ENCODE peak calls at places on chromosomes 11 and 22, in eight cellular contexts. One of them, this sample, is unnamed.

GRCh38 chr22:39563571-39564428 is 6.8 kb upstream of the CACNA1I start:
- DNase-seq in Calu3: no peak
- DNase-seq in pancreas: no peak
- DNase-seq in NCI-H446 treated with DMSO at 0.1 percent for 48 hours: no peak
- DNase-seq in NCI-H748 treated with DMSO at 0.1 percent for 48 hours: no peak
- DNase-seq in NCI-H1092: no peak
- DNase-seq in EL: no peak
- DNase-seq in stimulated activated CD8-positive, alpha-beta memory T cell treated with anti-CD3 and anti-CD28 coated beads, Interleukin-12 subunit alpha, Interleukin-12 subunit beta, amount 100 ng/mL, for 1 hour: no peak
- DNase-seq in this sample: no peak

GRCh38 chr11:124864892-124865180 is 396 bp upstream of the ROBO3 start:
- DNase-seq in Calu3: no peak
- DNase-seq in pancreas: no peak
- DNase-seq in NCI-H446 treated with DMSO at 0.1 percent for 48 hours: no peak
- DNase-seq in NCI-H748 treated with DMSO at 0.1 percent for 48 hours: no peak
- DNase-seq in NCI-H1092: no peak
- DNase-seq in EL: no peak
- DNase-seq in stimulated activated CD8-positive, alpha-beta memory T cell treated with anti-CD3 and anti-CD28 coated beads, Interleukin-12 subunit alpha, Interleukin-12 subunit beta, amount 100 ng/mL, for 1 hour: no peak
- DNase-seq in this sample: no peak

GRCh38 chr11:94734563-94735275 is 33.4 kb upstream of the AMOTL1 start:
- DNase-seq in Calu3: no peak
- DNase-seq in pancreas: no peak
- DNase-seq in NCI-H446 treated with DMSO at 0.1 percent for 48 hours: no peak
- DNase-seq in NCI-H748 treated with DMSO at 0.1 percent for 48 hours: no peak
- DNase-seq in NCI-H1092: no peak
- DNase-seq in EL: no peak
- DNase-seq in stimulated activated CD8-positive, alpha-beta memory T cell treated with anti-CD3 and anti-CD28 coated beads, Interleukin-12 subunit alpha, Interleukin-12 subunit beta, amount 100 ng/mL, for 1 hour: no peak
- DNase-seq in this sample: no peak

GRCh38 chr22:17860220-17860965 is 86.1 kb upstream of the BID start:
- DNase-seq in Calu3: no peak
- DNase-seq in pancreas: no peak
- DNase-seq in NCI-H446 treated with DMSO at 0.1 percent for 48 hours: no peak
- DNase-seq in NCI-H748 treated with DMSO at 0.1 percent for 48 hours: no peak
- DNase-seq in NCI-H1092: no peak
- DNase-seq in EL: no peak
- DNase-seq in stimulated activated CD8-positive, alpha-beta memory T cell treated with anti-CD3 and anti-CD28 coated beads, Interleukin-12 subunit alpha, Interleukin-12 subunit beta, amount 100 ng/mL, for 1 hour: no peak
- DNase-seq in this sample: no peak

GRCh38 chr11:121722431-121723256 is 269.9 kb upstream of the SORL1-AS1 start:
- DNase-seq in Calu3: peak; percentile 64
- DNase-seq in pancreas: peak; percentile 66
- DNase-seq in NCI-H446 treated with DMSO at 0.1 percent for 48 hours: peak; percentile 68
- DNase-seq in NCI-H748 treated with DMSO at 0.1 percent for 48 hours: peak; percentile 55
- DNase-seq in NCI-H1092: peak; percentile 99
- DNase-seq in EL: peak; percentile 62
- DNase-seq in stimulated activated CD8-positive, alpha-beta memory T cell treated with anti-CD3 and anti-CD28 coated beads, Interleukin-12 subunit alpha, Interleukin-12 subunit beta, amount 100 ng/mL, for 1 hour: no peak
- DNase-seq in this sample: peak; percentile 87

GRCh38 chr22:27801616-27802388 is at the start of gene MN1:
- DNase-seq in Calu3: peak; percentile 54
- DNase-seq in pancreas: no peak
- DNase-seq in NCI-H446 treated with DMSO at 0.1 percent for 48 hours: peak; percentile 5
- DNase-seq in NCI-H748 treated with DMSO at 0.1 percent for 48 hours: no peak
- DNase-seq in NCI-H1092: no peak
- DNase-seq in EL: peak; percentile 44
- DNase-seq in stimulated activated CD8-positive, alpha-beta memory T cell treated with anti-CD3 and anti-CD28 coated beads, Interleukin-12 subunit alpha, Interleukin-12 subunit beta, amount 100 ng/mL, for 1 hour: peak; percentile 25
- DNase-seq in this sample: no peak

GRCh38 chr22:20550057-20550817 is 42.8 kb downstream of the MED15 start:
- DNase-seq in Calu3: no peak
- DNase-seq in pancreas: no peak
- DNase-seq in NCI-H446 treated with DMSO at 0.1 percent for 48 hours: no peak
- DNase-seq in NCI-H748 treated with DMSO at 0.1 percent for 48 hours: no peak
- DNase-seq in NCI-H1092: no peak
- DNase-seq in EL: no peak
- DNase-seq in stimulated activated CD8-positive, alpha-beta memory T cell treated with anti-CD3 and anti-CD28 coated beads, Interleukin-12 subunit alpha, Interleukin-12 subunit beta, amount 100 ng/mL, for 1 hour: no peak
- DNase-seq in this sample: no peak

GRCh38 chr11:66172146-66172545 is 96.3 kb upstream of the RAB1B start:
- DNase-seq in Calu3: no peak
- DNase-seq in pancreas: no peak
- DNase-seq in NCI-H446 treated with DMSO at 0.1 percent for 48 hours: no peak
- DNase-seq in NCI-H748 treated with DMSO at 0.1 percent for 48 hours: no peak
- DNase-seq in NCI-H1092: no peak
- DNase-seq in EL: peak; percentile 64
- DNase-seq in stimulated activated CD8-positive, alpha-beta memory T cell treated with anti-CD3 and anti-CD28 coated beads, Interleukin-12 subunit alpha, Interleukin-12 subunit beta, amount 100 ng/mL, for 1 hour: no peak
- DNase-seq in this sample: no peak

GRCh38 chr22:30116362-30117117 is 36.3 kb downstream of the HORMAD2 start:
- DNase-seq in Calu3: no peak
- DNase-seq in pancreas: no peak
- DNase-seq in NCI-H446 treated with DMSO at 0.1 percent for 48 hours: no peak
- DNase-seq in NCI-H748 treated with DMSO at 0.1 percent for 48 hours: no peak
- DNase-seq in NCI-H1092: no peak
- DNase-seq in EL: peak; percentile 75
- DNase-seq in stimulated activated CD8-positive, alpha-beta memory T cell treated with anti-CD3 and anti-CD28 coated beads, Interleukin-12 subunit alpha, Interleukin-12 subunit beta, amount 100 ng/mL, for 1 hour: no peak
- DNase-seq in this sample: peak; percentile 52

GRCh38 chr11:16558499-16558898 is 179.9 kb upstream of the C11orf58 start:
- DNase-seq in Calu3: no peak
- DNase-seq in pancreas: no peak
- DNase-seq in NCI-H446 treated with DMSO at 0.1 percent for 48 hours: no peak
- DNase-seq in NCI-H748 treated with DMSO at 0.1 percent for 48 hours: no peak
- DNase-seq in NCI-H1092: no peak
- DNase-seq in EL: no peak
- DNase-seq in stimulated activated CD8-positive, alpha-beta memory T cell treated with anti-CD3 and anti-CD28 coated beads, Interleukin-12 subunit alpha, Interleukin-12 subunit beta, amount 100 ng/mL, for 1 hour: no peak
- DNase-seq in this sample: no peak

GRCh38 chr11:43579171-43579918 is 101.2 kb upstream of the HSD17B12 start:
- DNase-seq in Calu3: peak; percentile 50
- DNase-seq in pancreas: no peak
- DNase-seq in NCI-H446 treated with DMSO at 0.1 percent for 48 hours: no peak
- DNase-seq in NCI-H748 treated with DMSO at 0.1 percent for 48 hours: peak; percentile 26
- DNase-seq in NCI-H1092: no peak
- DNase-seq in EL: peak; percentile 62
- DNase-seq in stimulated activated CD8-positive, alpha-beta memory T cell treated with anti-CD3 and anti-CD28 coated beads, Interleukin-12 subunit alpha, Interleukin-12 subunit beta, amount 100 ng/mL, for 1 hour: no peak
- DNase-seq in this sample: no peak

GRCh38 chr11:61730222-61730994 is 22.0 kb upstream of the MYRF start:
- DNase-seq in Calu3: no peak
- DNase-seq in pancreas: peak; percentile 65
- DNase-seq in NCI-H446 treated with DMSO at 0.1 percent for 48 hours: no peak
- DNase-seq in NCI-H748 treated with DMSO at 0.1 percent for 48 hours: peak; percentile 39
- DNase-seq in NCI-H1092: peak; percentile 81
- DNase-seq in EL: peak; percentile 35
- DNase-seq in stimulated activated CD8-positive, alpha-beta memory T cell treated with anti-CD3 and anti-CD28 coated beads, Interleukin-12 subunit alpha, Interleukin-12 subunit beta, amount 100 ng/mL, for 1 hour: no peak
- DNase-seq in this sample: no peak

GRCh38 chr22:34001701-34002466 is 81.6 kb upstream of the LARGE1 start:
- DNase-seq in Calu3: no peak
- DNase-seq in pancreas: no peak
- DNase-seq in NCI-H446 treated with DMSO at 0.1 percent for 48 hours: no peak
- DNase-seq in NCI-H748 treated with DMSO at 0.1 percent for 48 hours: no peak
- DNase-seq in NCI-H1092: no peak
- DNase-seq in EL: no peak
- DNase-seq in stimulated activated CD8-positive, alpha-beta memory T cell treated with anti-CD3 and anti-CD28 coated beads, Interleukin-12 subunit alpha, Interleukin-12 subunit beta, amount 100 ng/mL, for 1 hour: no peak
- DNase-seq in this sample: no peak

GRCh38 chr11:7613394-7613720 is 59.9 kb downstream of the CYB5R2 start:
- DNase-seq in Calu3: no peak
- DNase-seq in pancreas: no peak
- DNase-seq in NCI-H446 treated with DMSO at 0.1 percent for 48 hours: no peak
- DNase-seq in NCI-H748 treated with DMSO at 0.1 percent for 48 hours: no peak
- DNase-seq in NCI-H1092: no peak
- DNase-seq in EL: no peak
- DNase-seq in stimulated activated CD8-positive, alpha-beta memory T cell treated with anti-CD3 and anti-CD28 coated beads, Interleukin-12 subunit alpha, Interleukin-12 subunit beta, amount 100 ng/mL, for 1 hour: no peak
- DNase-seq in this sample: peak; percentile 56

GRCh38 chr11:132310390-132311375 is 940.3 kb downstream of the NTM start:
- DNase-seq in Calu3: no peak
- DNase-seq in pancreas: no peak
- DNase-seq in NCI-H446 treated with DMSO at 0.1 percent for 48 hours: no peak
- DNase-seq in NCI-H748 treated with DMSO at 0.1 percent for 48 hours: no peak
- DNase-seq in NCI-H1092: no peak
- DNase-seq in EL: no peak
- DNase-seq in stimulated activated CD8-positive, alpha-beta memory T cell treated with anti-CD3 and anti-CD28 coated beads, Interleukin-12 subunit alpha, Interleukin-12 subunit beta, amount 100 ng/mL, for 1 hour: no peak
- DNase-seq in this sample: no peak

GRCh38 chr22:24341657-24342056 is 71.0 kb downstream of the SPECC1L start:
- DNase-seq in Calu3: no peak
- DNase-seq in pancreas: no peak
- DNase-seq in NCI-H446 treated with DMSO at 0.1 percent for 48 hours: no peak
- DNase-seq in NCI-H748 treated with DMSO at 0.1 percent for 48 hours: no peak
- DNase-seq in NCI-H1092: no peak
- DNase-seq in EL: no peak
- DNase-seq in stimulated activated CD8-positive, alpha-beta memory T cell treated with anti-CD3 and anti-CD28 coated beads, Interleukin-12 subunit alpha, Interleukin-12 subunit beta, amount 100 ng/mL, for 1 hour: no peak
- DNase-seq in this sample: no peak

GRCh38 chr11:46248270-46249102 is 29.0 kb upstream of the CREB3L1 start:
- DNase-seq in Calu3: no peak
- DNase-seq in pancreas: no peak
- DNase-seq in NCI-H446 treated with DMSO at 0.1 percent for 48 hours: no peak
- DNase-seq in NCI-H748 treated with DMSO at 0.1 percent for 48 hours: no peak
- DNase-seq in NCI-H1092: no peak
- DNase-seq in EL: peak; percentile 99
- DNase-seq in stimulated activated CD8-positive, alpha-beta memory T cell treated with anti-CD3 and anti-CD28 coated beads, Interleukin-12 subunit alpha, Interleukin-12 subunit beta, amount 100 ng/mL, for 1 hour: no peak
- DNase-seq in this sample: peak; percentile 33

GRCh38 chr11:34226210-34226609 is 120.8 kb downstream of the NAT10 start:
- DNase-seq in Calu3: no peak
- DNase-seq in pancreas: no peak
- DNase-seq in NCI-H446 treated with DMSO at 0.1 percent for 48 hours: no peak
- DNase-seq in NCI-H748 treated with DMSO at 0.1 percent for 48 hours: no peak
- DNase-seq in NCI-H1092: no peak
- DNase-seq in EL: no peak
- DNase-seq in stimulated activated CD8-positive, alpha-beta memory T cell treated with anti-CD3 and anti-CD28 coated beads, Interleukin-12 subunit alpha, Interleukin-12 subunit beta, amount 100 ng/mL, for 1 hour: no peak
- DNase-seq in this sample: no peak

GRCh38 chr22:23397008-23397617 is 183.0 kb downstream of the IGLL1 start:
- DNase-seq in Calu3: no peak
- DNase-seq in pancreas: no peak
- DNase-seq in NCI-H446 treated with DMSO at 0.1 percent for 48 hours: no peak
- DNase-seq in NCI-H748 treated with DMSO at 0.1 percent for 48 hours: no peak
- DNase-seq in NCI-H1092: no peak
- DNase-seq in EL: no peak
- DNase-seq in stimulated activated CD8-positive, alpha-beta memory T cell treated with anti-CD3 and anti-CD28 coated beads, Interleukin-12 subunit alpha, Interleukin-12 subunit beta, amount 100 ng/mL, for 1 hour: no peak
- DNase-seq in this sample: no peak

GRCh38 chr11:124760205-124760652 is 1.9 kb downstream of the ESAM start:
- DNase-seq in Calu3: no peak
- DNase-seq in pancreas: no peak
- DNase-seq in NCI-H446 treated with DMSO at 0.1 percent for 48 hours: no peak
- DNase-seq in NCI-H748 treated with DMSO at 0.1 percent for 48 hours: no peak
- DNase-seq in NCI-H1092: no peak
- DNase-seq in EL: no peak
- DNase-seq in stimulated activated CD8-positive, alpha-beta memory T cell treated with anti-CD3 and anti-CD28 coated beads, Interleukin-12 subunit alpha, Interleukin-12 subunit beta, amount 100 ng/mL, for 1 hour: no peak
- DNase-seq in this sample: no peak

GRCh38 chr22:21937041-21937820 is 15.4 kb downstream of the PPM1F start:
- DNase-seq in Calu3: peak; percentile 25
- DNase-seq in pancreas: no peak
- DNase-seq in NCI-H446 treated with DMSO at 0.1 percent for 48 hours: peak; percentile 16
- DNase-seq in NCI-H748 treated with DMSO at 0.1 percent for 48 hours: no peak
- DNase-seq in NCI-H1092: no peak
- DNase-seq in EL: no peak
- DNase-seq in stimulated activated CD8-positive, alpha-beta memory T cell treated with anti-CD3 and anti-CD28 coated beads, Interleukin-12 subunit alpha, Interleukin-12 subunit beta, amount 100 ng/mL, for 1 hour: no peak
- DNase-seq in this sample: no peak

GRCh38 chr11:75269367-75269660 is 28.7 kb downstream of the TPBGL start:
- DNase-seq in Calu3: no peak
- DNase-seq in pancreas: no peak
- DNase-seq in NCI-H446 treated with DMSO at 0.1 percent for 48 hours: no peak
- DNase-seq in NCI-H748 treated with DMSO at 0.1 percent for 48 hours: no peak
- DNase-seq in NCI-H1092: no peak
- DNase-seq in EL: no peak
- DNase-seq in stimulated activated CD8-positive, alpha-beta memory T cell treated with anti-CD3 and anti-CD28 coated beads, Interleukin-12 subunit alpha, Interleukin-12 subunit beta, amount 100 ng/mL, for 1 hour: no peak
- DNase-seq in this sample: no peak

GRCh38 chr11:31254411-31254810 is 115.1 kb downstream of the DCDC1 start:
- DNase-seq in Calu3: no peak
- DNase-seq in pancreas: no peak
- DNase-seq in NCI-H446 treated with DMSO at 0.1 percent for 48 hours: no peak
- DNase-seq in NCI-H748 treated with DMSO at 0.1 percent for 48 hours: no peak
- DNase-seq in NCI-H1092: no peak
- DNase-seq in EL: no peak
- DNase-seq in stimulated activated CD8-positive, alpha-beta memory T cell treated with anti-CD3 and anti-CD28 coated beads, Interleukin-12 subunit alpha, Interleukin-12 subunit beta, amount 100 ng/mL, for 1 hour: no peak
- DNase-seq in this sample: no peak

GRCh38 chr11:9745411-9746211 is 81.7 kb downstream of the SWAP70 start:
- DNase-seq in Calu3: no peak
- DNase-seq in pancreas: no peak
- DNase-seq in NCI-H446 treated with DMSO at 0.1 percent for 48 hours: no peak
- DNase-seq in NCI-H748 treated with DMSO at 0.1 percent for 48 hours: no peak
- DNase-seq in NCI-H1092: no peak
- DNase-seq in EL: no peak
- DNase-seq in stimulated activated CD8-positive, alpha-beta memory T cell treated with anti-CD3 and anti-CD28 coated beads, Interleukin-12 subunit alpha, Interleukin-12 subunit beta, amount 100 ng/mL, for 1 hour: no peak
- DNase-seq in this sample: no peak

GRCh38 chr11:12746593-12747097 is 72.4 kb downstream of the TEAD1 start:
- DNase-seq in Calu3: peak; percentile 81
- DNase-seq in pancreas: peak; percentile 56
- DNase-seq in NCI-H446 treated with DMSO at 0.1 percent for 48 hours: peak; percentile 86
- DNase-seq in NCI-H748 treated with DMSO at 0.1 percent for 48 hours: peak; percentile 89
- DNase-seq in NCI-H1092: peak; percentile 91
- DNase-seq in EL: peak; percentile 90
- DNase-seq in stimulated activated CD8-positive, alpha-beta memory T cell treated with anti-CD3 and anti-CD28 coated beads, Interleukin-12 subunit alpha, Interleukin-12 subunit beta, amount 100 ng/mL, for 1 hour: no peak
- DNase-seq in this sample: peak; percentile 29

GRCh38 chr22:50313600-50313999 is 6.2 kb upstream of the PLXNB2 start:
- DNase-seq in Calu3: no peak
- DNase-seq in pancreas: peak; percentile 29
- DNase-seq in NCI-H446 treated with DMSO at 0.1 percent for 48 hours: no peak
- DNase-seq in NCI-H748 treated with DMSO at 0.1 percent for 48 hours: no peak
- DNase-seq in NCI-H1092: no peak
- DNase-seq in EL: no peak
- DNase-seq in stimulated activated CD8-positive, alpha-beta memory T cell treated with anti-CD3 and anti-CD28 coated beads, Interleukin-12 subunit alpha, Interleukin-12 subunit beta, amount 100 ng/mL, for 1 hour: no peak
- DNase-seq in this sample: no peak

GRCh38 chr11:63869686-63870085 is 30.8 kb downstream of the MARK2 start:
- DNase-seq in Calu3: no peak
- DNase-seq in pancreas: no peak
- DNase-seq in NCI-H446 treated with DMSO at 0.1 percent for 48 hours: no peak
- DNase-seq in NCI-H748 treated with DMSO at 0.1 percent for 48 hours: no peak
- DNase-seq in NCI-H1092: no peak
- DNase-seq in EL: no peak
- DNase-seq in stimulated activated CD8-positive, alpha-beta memory T cell treated with anti-CD3 and anti-CD28 coated beads, Interleukin-12 subunit alpha, Interleukin-12 subunit beta, amount 100 ng/mL, for 1 hour: no peak
- DNase-seq in this sample: no peak

GRCh38 chr11:6468712-6469495 is 4.8 kb downstream of the TRIM3 start:
- DNase-seq in Calu3: no peak
- DNase-seq in pancreas: peak; percentile 70
- DNase-seq in NCI-H446 treated with DMSO at 0.1 percent for 48 hours: peak; percentile 40
- DNase-seq in NCI-H748 treated with DMSO at 0.1 percent for 48 hours: peak; percentile 66
- DNase-seq in NCI-H1092: no peak
- DNase-seq in EL: peak; percentile 74
- DNase-seq in stimulated activated CD8-positive, alpha-beta memory T cell treated with anti-CD3 and anti-CD28 coated beads, Interleukin-12 subunit alpha, Interleukin-12 subunit beta, amount 100 ng/mL, for 1 hour: no peak
- DNase-seq in this sample: peak; percentile 57

GRCh38 chr11:115527534-115528125 is 23.4 kb upstream of the CADM1 start:
- DNase-seq in Calu3: no peak
- DNase-seq in pancreas: no peak
- DNase-seq in NCI-H446 treated with DMSO at 0.1 percent for 48 hours: no peak
- DNase-seq in NCI-H748 treated with DMSO at 0.1 percent for 48 hours: peak; percentile 75
- DNase-seq in NCI-H1092: no peak
- DNase-seq in EL: no peak
- DNase-seq in stimulated activated CD8-positive, alpha-beta memory T cell treated with anti-CD3 and anti-CD28 coated beads, Interleukin-12 subunit alpha, Interleukin-12 subunit beta, amount 100 ng/mL, for 1 hour: no peak
- DNase-seq in this sample: no peak

GRCh38 chr22:37565830-37566229 is 5.5 kb downstream of the CDC42EP1 start:
- DNase-seq in Calu3: no peak
- DNase-seq in pancreas: no peak
- DNase-seq in NCI-H446 treated with DMSO at 0.1 percent for 48 hours: no peak
- DNase-seq in NCI-H748 treated with DMSO at 0.1 percent for 48 hours: no peak
- DNase-seq in NCI-H1092: no peak
- DNase-seq in EL: no peak
- DNase-seq in stimulated activated CD8-positive, alpha-beta memory T cell treated with anti-CD3 and anti-CD28 coated beads, Interleukin-12 subunit alpha, Interleukin-12 subunit beta, amount 100 ng/mL, for 1 hour: no peak
- DNase-seq in this sample: no peak

GRCh38 chr11:74756571-74756970 is 7.9 kb downstream of the RNF169 start:
- DNase-seq in Calu3: no peak
- DNase-seq in pancreas: no peak
- DNase-seq in NCI-H446 treated with DMSO at 0.1 percent for 48 hours: no peak
- DNase-seq in NCI-H748 treated with DMSO at 0.1 percent for 48 hours: no peak
- DNase-seq in NCI-H1092: no peak
- DNase-seq in EL: no peak
- DNase-seq in stimulated activated CD8-positive, alpha-beta memory T cell treated with anti-CD3 and anti-CD28 coated beads, Interleukin-12 subunit alpha, Interleukin-12 subunit beta, amount 100 ng/mL, for 1 hour: no peak
- DNase-seq in this sample: peak; percentile 53

GRCh38 chr11:23233075-23233474 is 372.8 kb upstream of the CCDC179 start:
- DNase-seq in Calu3: no peak
- DNase-seq in pancreas: no peak
- DNase-seq in NCI-H446 treated with DMSO at 0.1 percent for 48 hours: no peak
- DNase-seq in NCI-H748 treated with DMSO at 0.1 percent for 48 hours: no peak
- DNase-seq in NCI-H1092: no peak
- DNase-seq in EL: peak; percentile 59
- DNase-seq in stimulated activated CD8-positive, alpha-beta memory T cell treated with anti-CD3 and anti-CD28 coated beads, Interleukin-12 subunit alpha, Interleukin-12 subunit beta, amount 100 ng/mL, for 1 hour: no peak
- DNase-seq in this sample: no peak

GRCh38 chr11:73566977-73567755 is 30.7 kb downstream of the FAM168A start:
- DNase-seq in Calu3: no peak
- DNase-seq in pancreas: no peak
- DNase-seq in NCI-H446 treated with DMSO at 0.1 percent for 48 hours: no peak
- DNase-seq in NCI-H748 treated with DMSO at 0.1 percent for 48 hours: no peak
- DNase-seq in NCI-H1092: no peak
- DNase-seq in EL: no peak
- DNase-seq in stimulated activated CD8-positive, alpha-beta memory T cell treated with anti-CD3 and anti-CD28 coated beads, Interleukin-12 subunit alpha, Interleukin-12 subunit beta, amount 100 ng/mL, for 1 hour: no peak
- DNase-seq in this sample: no peak

GRCh38 chr11:65572356-65573043 is at the start of gene FAM89B:
- DNase-seq in Calu3: peak; percentile 91
- DNase-seq in pancreas: peak; percentile 93
- DNase-seq in NCI-H446 treated with DMSO at 0.1 percent for 48 hours: peak; percentile 61
- DNase-seq in NCI-H748 treated with DMSO at 0.1 percent for 48 hours: peak; percentile 60
- DNase-seq in NCI-H1092: peak; percentile 64
- DNase-seq in EL: peak; percentile 88
- DNase-seq in stimulated activated CD8-positive, alpha-beta memory T cell treated with anti-CD3 and anti-CD28 coated beads, Interleukin-12 subunit alpha, Interleukin-12 subunit beta, amount 100 ng/mL, for 1 hour: peak; percentile 81
- DNase-seq in this sample: no peak

This sample was measured in HepG2.